ENCODE peak calls at places on chromosomes 11 and 22, in six cellular contexts. One of them, this sample, is unnamed.

GRCh38 chr11:41133023-41133422 is 326.4 kb downstream of the LRRC4C start:
- DNase-seq in IMR-90: no peak
- DNase-seq in suprapubic skin: no peak
- DNase-seq in heart left ventricle: no peak
- DNase-seq in Peyer's patch: no peak
- DNase-seq in A549: no peak
- DNase-seq in this sample: no peak

GRCh38 chr11:7098235-7098832 is 9.5 kb downstream of the RBMXL2 start:
- DNase-seq in IMR-90: peak
- DNase-seq in suprapubic skin: no peak
- DNase-seq in Peyer's patch: no peak
- DNase-seq in A549: peak
- DNase-seq in heart left ventricle: no peak
- DNase-seq in this sample: peak

GRCh38 chr11:33375688-33376311 is 118.6 kb downstream of the HIPK3 start:
- DNase-seq in heart left ventricle: no peak
- DNase-seq in Peyer's patch: no peak
- DNase-seq in suprapubic skin: no peak
- DNase-seq in A549: no peak
- DNase-seq in IMR-90: peak
- DNase-seq in this sample: no peak

GRCh38 chr22:45959719-45960476 is 17.1 kb downstream of the WNT7B start:
- DNase-seq in A549: no peak
- DNase-seq in IMR-90: no peak
- DNase-seq in heart left ventricle: no peak
- DNase-seq in Peyer's patch: no peak
- DNase-seq in suprapubic skin: no peak
- DNase-seq in this sample: no peak

GRCh38 chr11:60900673-60901404 is 5.5 kb downstream of the PRPF19 start:
- DNase-seq in IMR-90: no peak
- DNase-seq in Peyer's patch: no peak
- DNase-seq in suprapubic skin: no peak
- DNase-seq in A549: no peak
- DNase-seq in heart left ventricle: no peak
- DNase-seq in this sample: no peak

GRCh38 chr22:20354238-20354975 is 34.5 kb upstream of the DGCR6L start:
- DNase-seq in suprapubic skin: no peak
- DNase-seq in heart left ventricle: no peak
- DNase-seq in A549: no peak
- DNase-seq in IMR-90: no peak
- DNase-seq in Peyer's patch: no peak
- DNase-seq in this sample: no peak

GRCh38 chr22:24968066-24968561 is 15.6 kb downstream of the KIAA1671 start:
- DNase-seq in Peyer's patch: no peak
- DNase-seq in A549: no peak
- DNase-seq in IMR-90: no peak
- DNase-seq in suprapubic skin: no peak
- DNase-seq in heart left ventricle: peak
- DNase-seq in this sample: no peak

GRCh38 chr22:36383110-36383581 is 4.6 kb downstream of the MYH9 start:
- DNase-seq in suprapubic skin: no peak
- DNase-seq in Peyer's patch: no peak
- DNase-seq in heart left ventricle: no peak
- DNase-seq in A549: no peak
- DNase-seq in IMR-90: peak
- DNase-seq in this sample: peak

GRCh38 chr11:76635991-76636520 is 34.5 kb downstream of the LRRC32 start:
- DNase-seq in suprapubic skin: no peak
- DNase-seq in heart left ventricle: no peak
- DNase-seq in IMR-90: no peak
- DNase-seq in Peyer's patch: peak
- DNase-seq in A549: no peak
- DNase-seq in this sample: no peak

GRCh38 chr11:9489366-9489765 is 28.6 kb downstream of the ZNF143 start:
- DNase-seq in Peyer's patch: no peak
- DNase-seq in suprapubic skin: no peak
- DNase-seq in A549: no peak
- DNase-seq in IMR-90: peak
- DNase-seq in heart left ventricle: no peak
- DNase-seq in this sample: no peak

GRCh38 chr11:103959279-103959930 is 77.0 kb upstream of the DDI1 start:
- DNase-seq in A549: peak
- DNase-seq in Peyer's patch: no peak
- DNase-seq in heart left ventricle: no peak
- DNase-seq in IMR-90: peak
- DNase-seq in suprapubic skin: no peak
- DNase-seq in this sample: no peak

GRCh38 chr11:73263640-73264039 is 8.5 kb upstream of the P2RY6 start:
- DNase-seq in suprapubic skin: peak
- DNase-seq in heart left ventricle: no peak
- DNase-seq in Peyer's patch: no peak
- DNase-seq in A549: no peak
- DNase-seq in IMR-90: no peak
- DNase-seq in this sample: no peak

GRCh38 chr11:100759856-100760255 is 72.8 kb downstream of the ARHGAP42 start:
- DNase-seq in A549: no peak
- DNase-seq in suprapubic skin: no peak
- DNase-seq in heart left ventricle: no peak
- DNase-seq in Peyer's patch: no peak
- DNase-seq in IMR-90: no peak
- DNase-seq in this sample: no peak

GRCh38 chr11:36149538-36150242 is 139.5 kb downstream of the COMMD9 start:
- DNase-seq in Peyer's patch: no peak
- DNase-seq in IMR-90: peak
- DNase-seq in A549: peak
- DNase-seq in heart left ventricle: no peak
- DNase-seq in suprapubic skin: no peak
- DNase-seq in this sample: peak

GRCh38 chr22:44881246-44881600 is 128.6 kb downstream of the PHF21B start:
- DNase-seq in IMR-90: no peak
- DNase-seq in A549: no peak
- DNase-seq in suprapubic skin: no peak
- DNase-seq in Peyer's patch: no peak
- DNase-seq in heart left ventricle: no peak
- DNase-seq in this sample: no peak

GRCh38 chr11:69841859-69842698 is 22.9 kb upstream of the FGF3 start:
- DNase-seq in heart left ventricle: no peak
- DNase-seq in Peyer's patch: peak
- DNase-seq in IMR-90: peak
- DNase-seq in suprapubic skin: peak
- DNase-seq in A549: peak
- DNase-seq in this sample: peak

GRCh38 chr22:37608477-37609239 is at the start of gene GGA1:
- DNase-seq in heart left ventricle: peak
- DNase-seq in suprapubic skin: peak
- DNase-seq in A549: peak
- DNase-seq in IMR-90: peak
- DNase-seq in Peyer's patch: peak
- DNase-seq in this sample: peak
- TF ChIP-seq POLR2A in heart left ventricle: no peak
- TF ChIP-seq POLR2A in suprapubic skin: no peak
- TF ChIP-seq POLR2A in A549: peak
- TF ChIP-seq POLR2A in IMR-90: peak
- TF ChIP-seq POLR2A in Peyer's patch: no peak
- TF ChIP-seq POLR2A in this sample: peak

DNA sequence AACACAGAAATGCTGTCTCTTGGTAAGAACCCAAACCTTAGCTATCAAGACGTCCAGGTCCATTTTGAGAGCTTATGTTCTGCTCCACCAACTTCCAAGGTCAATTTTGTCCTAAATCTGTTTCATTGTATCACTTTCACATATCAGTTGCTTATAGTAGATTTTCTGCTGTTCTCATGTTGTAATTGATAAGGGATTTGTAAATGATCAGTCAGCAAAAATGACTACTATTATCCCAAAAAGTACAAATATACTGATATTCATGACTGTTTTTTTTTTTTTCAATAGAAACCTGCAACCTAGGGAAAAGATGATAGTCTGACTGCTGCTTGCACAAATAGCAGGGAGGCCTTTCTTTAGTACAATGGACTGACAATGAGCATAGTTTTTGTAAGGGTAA is 128.1 kb downstream of the ARHGAP20 start:
- DNase-seq in A549: no peak
- DNase-seq in heart left ventricle: no peak
- DNase-seq in suprapubic skin: no peak
- DNase-seq in IMR-90: no peak
- DNase-seq in Peyer's patch: no peak
- DNase-seq in this sample: no peak
- TF ChIP-seq POLR2A in A549: no peak
- TF ChIP-seq POLR2A in heart left ventricle: no peak
- TF ChIP-seq POLR2A in suprapubic skin: no peak
- TF ChIP-seq POLR2A in IMR-90: no peak
- TF ChIP-seq POLR2A in Peyer's patch: no peak
- TF ChIP-seq POLR2A in this sample: no peak

GRCh38 chr11:95794086-95794485 is 3.8 kb downstream of the CEP57 start:
- DNase-seq in suprapubic skin: no peak
- DNase-seq in heart left ventricle: no peak
- DNase-seq in Peyer's patch: no peak
- DNase-seq in IMR-90: peak
- DNase-seq in A549: no peak
- DNase-seq in this sample: no peak
- TF ChIP-seq POLR2A in suprapubic skin: no peak
- TF ChIP-seq POLR2A in heart left ventricle: no peak
- TF ChIP-seq POLR2A in Peyer's patch: no peak
- TF ChIP-seq POLR2A in IMR-90: no peak
- TF ChIP-seq POLR2A in A549: no peak
- TF ChIP-seq POLR2A in this sample: no peak

DNA sequence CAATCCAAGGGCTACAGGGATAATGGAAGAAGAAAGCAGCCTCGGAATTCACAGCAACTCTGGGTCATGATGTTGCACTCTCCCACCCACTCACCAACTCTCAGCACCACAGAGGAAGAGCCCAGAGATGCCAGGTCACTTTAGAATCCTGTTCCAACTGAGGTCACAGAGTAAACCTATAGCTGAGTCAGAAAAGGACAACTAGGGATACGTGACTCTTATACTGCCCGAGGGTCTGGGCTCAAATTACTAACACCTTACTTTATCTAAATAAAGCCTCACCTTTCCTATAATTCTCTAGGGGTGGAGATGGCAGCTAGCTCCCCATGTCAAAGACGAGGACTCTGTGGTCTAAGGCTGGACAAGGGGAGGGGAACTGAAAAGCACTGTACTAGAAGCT is 24.6 kb downstream of the IL18BP start:
- DNase-seq in Peyer's patch: no peak
- DNase-seq in A549: no peak
- DNase-seq in heart left ventricle: no peak
- DNase-seq in IMR-90: no peak
- DNase-seq in suprapubic skin: no peak
- DNase-seq in this sample: no peak
- TF ChIP-seq POLR2A in Peyer's patch: no peak
- TF ChIP-seq POLR2A in A549: no peak
- TF ChIP-seq POLR2A in heart left ventricle: no peak
- TF ChIP-seq POLR2A in IMR-90: no peak
- TF ChIP-seq POLR2A in suprapubic skin: no peak
- TF ChIP-seq POLR2A in this sample: no peak

DNA sequence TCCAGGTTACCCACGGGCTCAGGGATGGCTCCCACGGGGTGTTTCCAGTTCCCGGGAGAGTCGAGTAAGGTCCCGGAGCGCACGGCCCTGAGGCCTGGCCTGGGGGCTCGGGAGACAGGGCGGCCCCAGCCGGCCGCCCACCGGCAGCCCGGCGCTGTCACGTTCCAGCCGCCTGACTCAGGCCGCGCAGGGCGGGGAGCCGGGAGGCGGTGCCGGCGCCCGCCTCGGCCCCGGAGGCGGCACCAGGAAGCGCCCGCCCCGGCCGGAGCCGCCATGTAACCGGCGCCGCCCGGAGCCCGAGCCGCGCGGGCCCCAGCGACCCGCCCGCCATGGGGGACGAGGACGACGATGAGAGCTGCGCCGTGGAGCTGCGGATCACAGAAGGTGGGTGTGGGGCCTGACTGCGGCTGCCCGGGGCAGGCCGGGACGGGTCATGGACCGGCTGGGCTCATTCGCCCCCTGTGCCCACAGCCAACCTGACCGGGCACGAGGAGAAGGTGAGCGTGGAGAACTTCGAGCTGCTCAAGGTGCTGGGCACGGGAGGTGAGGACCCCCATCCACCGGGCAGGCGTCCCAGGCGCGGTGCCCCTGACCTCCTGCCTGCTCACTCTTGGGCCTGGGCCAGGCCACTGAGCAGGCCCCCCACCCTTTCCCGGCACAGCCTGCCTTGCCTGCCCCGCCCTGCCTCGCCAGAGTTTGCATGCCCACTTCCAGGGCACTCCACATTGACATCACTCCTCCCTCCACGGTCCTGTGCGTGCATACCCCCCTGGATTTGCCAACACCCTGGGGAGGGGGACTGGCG is at the start of gene RPS6KA4:
- DNase-seq in A549: peak
- DNase-seq in heart left ventricle: peak
- DNase-seq in IMR-90: peak
- DNase-seq in suprapubic skin: no peak
- DNase-seq in Peyer's patch: peak
- DNase-seq in this sample: peak
- TF ChIP-seq POLR2A in A549: peak
- TF ChIP-seq POLR2A in heart left ventricle: no peak
- TF ChIP-seq POLR2A in IMR-90: peak
- TF ChIP-seq POLR2A in suprapubic skin: no peak
- TF ChIP-seq POLR2A in Peyer's patch: peak
- TF ChIP-seq POLR2A in this sample: peak

GRCh38 chr22:43869799-43870198 is 7.5 kb upstream of the SULT4A1 start:
- DNase-seq in IMR-90: no peak
- DNase-seq in Peyer's patch: no peak
- DNase-seq in heart left ventricle: no peak
- DNase-seq in suprapubic skin: no peak
- DNase-seq in A549: no peak
- DNase-seq in this sample: no peak
- TF ChIP-seq POLR2A in IMR-90: no peak
- TF ChIP-seq POLR2A in Peyer's patch: no peak
- TF ChIP-seq POLR2A in heart left ventricle: no peak
- TF ChIP-seq POLR2A in suprapubic skin: no peak
- TF ChIP-seq POLR2A in A549: no peak
- TF ChIP-seq POLR2A in this sample: no peak

GRCh38 chr11:124800226-124800929 is at the start of gene MSANTD2:
- DNase-seq in IMR-90: peak
- DNase-seq in A549: peak
- DNase-seq in suprapubic skin: peak
- DNase-seq in heart left ventricle: peak
- DNase-seq in Peyer's patch: peak
- DNase-seq in this sample: peak
- TF ChIP-seq POLR2A in IMR-90: peak
- TF ChIP-seq POLR2A in A549: peak
- TF ChIP-seq POLR2A in suprapubic skin: peak
- TF ChIP-seq POLR2A in heart left ventricle: no peak
- TF ChIP-seq POLR2A in Peyer's patch: peak
- TF ChIP-seq POLR2A in this sample: peak

This sample was measured in erythroblast.